ENCODE peak calls at places on chromosomes 2 and 18, in six cellular contexts. H, O, B, M, I and X are unnamed samples.

GRCh38 chr2:1647417-1648240 is 96.7 kb downstream of the PXDN start:
- DNase-seq in M (no peak), B (no peak), I (no peak), H (no peak), O (no peak), X (no peak)

GRCh38 chr2:191866675-191867506 is 20.0 kb upstream of the CAVIN2 start:
- DNase-seq in O (no peak), M (no peak), B (no peak), H (peak; percentile 76), I (no peak), X (no peak)

GRCh38 chr2:238685713-238686112 is 162.2 kb upstream of the TWIST2 start:
- DNase-seq in H (no peak), O (no peak), I (no peak), B (no peak), M (no peak), X (no peak)

GRCh38 chr18:10726198-10727068 is 200.6 kb downstream of the NAPG start:
- DNase-seq in O (no peak), H (no peak), B (no peak), I (peak; percentile 11), M (no peak), X (no peak)

GRCh38 chr2:135183822-135184221 is 131.7 kb downstream of the RAB3GAP1 start:
- DNase-seq in M (no peak), O (no peak), H (no peak), B (no peak), I (no peak), X (no peak)

GRCh38 chr18:14086459-14087231 is 45.6 kb downstream of the ZNF519 start:
- DNase-seq in M (no peak), I (peak; percentile 30), H (no peak), O (no peak), B (peak; percentile 13), X (peak; percentile 8)

GRCh38 chr2:174846941-174847938 is 83.0 kb upstream of the CHRNA1 start:
- DNase-seq in H (peak; percentile 91), O (no peak), B (no peak), I (peak; percentile 48), M (no peak), X (peak; percentile 85)

GRCh38 chr18:61546598-61546997 is 213.4 kb downstream of the CDH20 start:
- DNase-seq in I (no peak), M (no peak), O (no peak), B (no peak), H (peak; percentile 38), X (no peak)

GRCh38 chr2:207805566-207806226 is 36.0 kb upstream of the FZD5 start:
- DNase-seq in O (no peak), M (no peak), I (no peak), B (no peak), H (no peak), X (no peak)

GRCh38 chr18:75678662-75679061 is 251.2 kb upstream of the SMIM21 start:
- DNase-seq in M (no peak), H (no peak), I (no peak), O (no peak), B (no peak), X (no peak)

GRCh38 chr18:58787750-58788149 is 76.9 kb upstream of the ZNF532 start:
- DNase-seq in B (no peak), O (no peak), H (no peak), M (no peak), I (no peak), X (no peak)

GRCh38 chr2:170715062-170715931 is at the start of gene SP5:
- DNase-seq in B (no peak), I (no peak), H (peak; percentile 6), M (no peak), O (peak; percentile 56), X (peak; percentile 84)

GRCh38 chr2:60556441-60556997 is 3.1 kb upstream of the BCL11A start:
- DNase-seq in O (no peak), M (no peak), B (no peak), H (no peak), I (no peak), X (no peak)

GRCh38 chr18:31679133-31679731 is 5.1 kb downstream of the B4GALT6 start:
- DNase-seq in O (no peak), M (no peak), B (no peak), H (peak; percentile 46), I (no peak), X (no peak)

GRCh38 chr2:180359522-180360282 is 352.6 kb upstream of the CWC22 start:
- DNase-seq in H (no peak), B (no peak), O (no peak), I (no peak), M (no peak), X (no peak)

GRCh38 chr18:48826271-48826670 is 124.5 kb downstream of the SMAD7 start:
- DNase-seq in I (no peak), B (no peak), M (no peak), O (peak; percentile 5), H (no peak), X (no peak)

GRCh38 chr2:232505805-232506360 is 14.3 kb upstream of the PRSS56 start:
- DNase-seq in B (no peak), H (no peak), I (no peak), O (no peak), M (no peak), X (no peak)

GRCh38 chr2:51219468-51219867 is 187.5 kb upstream of the NRXN1 start:
- DNase-seq in B (no peak), H (peak; percentile 35), M (no peak), O (no peak), I (no peak), X (no peak)

GRCh38 chr2:25293145-25293544 is 48.6 kb downstream of the DNMT3A start:
- DNase-seq in B (no peak), I (no peak), M (no peak), H (no peak), O (peak; percentile 29), X (no peak)

GRCh38 chr2:182038579-182038978 is 52.9 kb downstream of the PPP1R1C start:
- DNase-seq in O (no peak), H (peak; percentile 35), I (no peak), B (no peak), M (no peak), X (no peak)

GRCh38 chr2:217501887-217502286 is 500.9 kb downstream of the TNS1 start:
- DNase-seq in O (no peak), B (no peak), M (no peak), I (no peak), H (no peak), X (no peak)

GRCh38 chr2:111662771-111663470 is 221.1 kb downstream of the ANAPC1 start:
- DNase-seq in B (no peak), H (no peak), M (no peak), I (no peak), O (no peak), X (no peak)

GRCh38 chr18:13290856-13291271 is 72.3 kb downstream of the LDLRAD4 start:
- DNase-seq in O (no peak), M (no peak), I (peak; percentile 15), B (no peak), H (no peak), X (no peak)

GRCh38 chr2:86072271-86072858 is 33.3 kb downstream of the POLR1A start:
- DNase-seq in M (no peak), B (no peak), O (peak; percentile 85), H (no peak), I (peak; percentile 78), X (no peak)

GRCh38 chr2:196927318-196928225 is 1.1 kb upstream of the PGAP1 start:
- DNase-seq in B (peak; percentile 10), M (no peak), H (no peak), O (no peak), I (peak; percentile 13), X (no peak)

GRCh38 chr2:65077898-65078297 is 21.7 kb downstream of the CEP68 start:
- DNase-seq in M (no peak), H (no peak), O (no peak), I (no peak), B (no peak), X (no peak)